ENCODE peak calls at places on chromosomes 4 and X, in five cellular contexts. A is activated CD8-positive, alpha-beta memory T cell treated with anti-CD3 and anti-CD28 coated beads, Interleukin-2, amount 10 ng/mL, durations not matched to agents 7 days and 5 days; S is activated T-cell treated with anti-CD3 and anti-CD28 coated beads for 24 hours; Q is memory B cell; K is WTC11. E is an unnamed sample.

GRCh38 chr4:81771721-81772120 is 300.0 kb upstream of the RASGEF1B start:
- DNase-seq in S (no peak), A (no peak), Q (no peak), K (no peak), E (no peak)

GRCh38 chr4:10100734-10101216 is 15.8 kb downstream of the WDR1 start:
- DNase-seq in K (no peak), S (no peak), A (no peak), Q (no peak), E (no peak)

GRCh38 chr4:165765053-165765452 is 108.0 kb upstream of the TLL1 start:
- DNase-seq in A (no peak), K (no peak), Q (no peak), S (no peak), E (peak)

GRCh38 chr4:8330821-8331566 is 61.4 kb downstream of the HTRA3 start:
- DNase-seq in S (no peak), Q (no peak), K (no peak), A (no peak), E (no peak)

GRCh38 chr4:25161599-25161960 is 1.3 kb upstream of the SEPSECS start:
- DNase-seq in A (no peak), Q (no peak), K (no peak), S (no peak), E (peak)

GRCh38 chr4:75344915-75345314 is 169.3 kb downstream of the RCHY1 start:
- DNase-seq in K (no peak), S (no peak), Q (no peak), A (no peak), E (no peak)

GRCh38 chrX:68686684-68687045 is 39.2 kb downstream of the STARD8 start:
- DNase-seq in K (no peak), A (no peak), Q (no peak), S (no peak), E (no peak)

GRCh38 chrX:65697915-65698796 is 30.7 kb downstream of the MSN start:
- DNase-seq in S (peak), K (no peak), Q (peak), A (peak), E (peak)

GRCh38 chrX:155086202-155086840 is 15.0 kb downstream of the BRCC3 start:
- DNase-seq in S (peak), Q (peak), K (peak), A (peak), E (no peak)

GRCh38 chrX:275967-276587 is 5.1 kb upstream of the PLCXD1 start:
- DNase-seq in A (peak), S (peak), K (peak), Q (peak), E (peak)

GRCh38 chr4:108058685-108059440 is 69.2 kb downstream of the HADH start:
- DNase-seq in Q (no peak), A (no peak), K (no peak), S (no peak), E (peak)

GRCh38 chr4:169079942-169080827 is 70.1 kb upstream of the CBR4 start:
- DNase-seq in Q (no peak), S (no peak), A (peak), K (no peak), E (peak)

GRCh38 chrX:49232525-49232924 is 615 bp downstream of the CACNA1F start:
- DNase-seq in K (no peak), A (no peak), S (no peak), Q (no peak), E (no peak)

GRCh38 chr4:184653650-184654049 is 4.1 kb downstream of the PRIMPOL start:
- DNase-seq in K (no peak), A (no peak), S (no peak), Q (no peak), E (no peak)

GRCh38 chrX:115350696-115351408 is 61.3 kb downstream of the LUZP4 start:
- DNase-seq in Q (no peak), K (no peak), A (no peak), S (no peak), E (no peak)

E was measured in renal cortical epithelial cell.